ENCODE peak calls at places on chromosomes 2 and 18, in seven cellular contexts. W, I, Q, L, H, T and Y are unnamed samples.
A peak's percentile ranks its signal among the peaks of the same experiment; 100 is the strongest.

GRCh38 chr18:35502062-35502461 is 4.3 kb upstream of the INO80C start:
- DNase-seq in I (no peak), L (no peak), T (no peak), Q (no peak), H (no peak), W (no peak), Y (no peak)

GRCh38 chr2:177905640-177906039 is 166.9 kb downstream of the PDE11A start:
- DNase-seq in T (no peak), Q (no peak), H (no peak), I (no peak), W (peak; percentile 2), L (no peak), Y (no peak)

GRCh38 chr2:131031431-131031841 is 61.8 kb downstream of the FAM168B start:
- DNase-seq in I (no peak), L (no peak), W (no peak), Q (no peak), T (no peak), H (no peak), Y (no peak)

GRCh38 chr2:99806758-99807157 is 316.9 kb upstream of the REV1 start:
- DNase-seq in Q (no peak), L (no peak), W (no peak), T (no peak), H (no peak), I (no peak), Y (no peak)

GRCh38 chr18:65255417-65255816 is 495.4 kb upstream of the CDH7 start:
- DNase-seq in L (no peak), H (no peak), T (no peak), I (no peak), Q (no peak), W (peak; percentile 4), Y (no peak)

GRCh38 chr2:170236639-170237037 is 58.7 kb downstream of the MYO3B start:
- DNase-seq in I (no peak), W (peak; percentile 60), T (no peak), H (no peak), L (no peak), Q (no peak), Y (no peak)

GRCh38 chr18:57446322-57446721 is 11.1 kb downstream of the ONECUT2 start:
- DNase-seq in L (no peak), W (peak; percentile 34), Q (no peak), T (peak; percentile 55), H (no peak), I (no peak), Y (peak; percentile 70)

GRCh38 chr2:177243073-177243472 is 21.5 kb downstream of the NFE2L2 start:
- DNase-seq in H (no peak), I (no peak), Q (no peak), W (no peak), T (no peak), L (no peak), Y (no peak)

GRCh38 chr18:78679861-78680260 is 299.8 kb upstream of the SALL3 start:
- DNase-seq in H (no peak), Q (no peak), T (no peak), L (no peak), W (no peak), I (no peak), Y (no peak)

GRCh38 chr2:108834620-108835019 is 48.0 kb downstream of the CCDC138 start:
- DNase-seq in H (no peak), Q (no peak), T (no peak), I (no peak), L (no peak), W (no peak), Y (no peak)